ENCODE peak calls at places on chromosomes 13 and 19, in nine cellular contexts. H is body of pancreas, F is H54, E is vagina, T is breast epithelium, O is adrenal gland, Y is tibial nerve, B is transverse colon, N is heart left ventricle. V is an unnamed sample.

GRCh38 chr19:46466536-46467199 is 4.7 kb downstream of the PNMA8A start:
- DNase-seq in H (no peak), F (peak), E (no peak), T (no peak), O (peak), Y (no peak), B (peak), N (peak), V (no peak)

GRCh38 chr13:20221772-20222171 is 10.3 kb downstream of the GJB6 start:
- DNase-seq in H (no peak), F (no peak), E (no peak), T (no peak), O (no peak), Y (no peak), B (no peak), N (no peak), V (no peak)

GRCh38 chr19:17393914-17394313 is at the start of gene CCDC194:
- DNase-seq in H (no peak), F (no peak), E (no peak), T (no peak), O (no peak), Y (no peak), B (no peak), N (no peak), V (no peak)

GRCh38 chr13:37667631-37668161 is 69.1 kb upstream of the POSTN start:
- DNase-seq in H (no peak), F (no peak), E (no peak), T (no peak), O (no peak), Y (no peak), B (no peak), N (no peak), V (no peak)

GRCh38 chr19:1437609-1438008 is 587 bp upstream of the RPS15 start:
- DNase-seq in H (no peak), F (no peak), E (no peak), T (no peak), O (no peak), Y (no peak), B (no peak), N (no peak), V (no peak)

GRCh38 chr19:39679056-39679790 is 23.5 kb downstream of the LGALS16 start:
- DNase-seq in H (no peak), F (no peak), E (no peak), T (no peak), O (peak), Y (no peak), B (no peak), N (no peak), V (no peak)

GRCh38 chr13:35865341-35866240 is 265.6 kb downstream of the DCLK1 start:
- DNase-seq in H (no peak), F (no peak), E (no peak), T (no peak), O (no peak), Y (no peak), B (no peak), N (no peak), V (no peak)

GRCh38 chr13:35891486-35891885 is 239.7 kb downstream of the DCLK1 start:
- DNase-seq in H (no peak), F (no peak), E (no peak), T (no peak), O (no peak), Y (no peak), B (no peak), N (no peak), V (no peak)

GRCh38 chr13:99009987-99010551 is 32.2 kb upstream of the DOCK9 start:
- DNase-seq in H (no peak), F (no peak), E (no peak), T (no peak), O (no peak), Y (no peak), B (no peak), N (no peak), V (no peak)

GRCh38 chr13:77429320-77430142 is 102.6 kb upstream of the MYCBP2 start:
- DNase-seq in H (no peak), F (no peak), E (no peak), T (no peak), O (no peak), Y (no peak), B (no peak), N (no peak), V (no peak)

GRCh38 chr13:20669162-20669561 is 34.3 kb upstream of the IL17D start:
- DNase-seq in H (no peak), F (no peak), E (no peak), T (no peak), O (no peak), Y (no peak), B (no peak), N (no peak), V (no peak)

GRCh38 chr19:48511800-48512503 is at the start of gene LMTK3:
- DNase-seq in H (no peak), F (no peak), E (no peak), T (no peak), O (no peak), Y (no peak), B (peak), N (no peak), V (no peak)

GRCh38 chr13:111383591-111384440 is 63.4 kb downstream of the TEX29 start:
- DNase-seq in H (no peak), F (no peak), E (no peak), T (no peak), O (no peak), Y (no peak), B (no peak), N (no peak), V (no peak)

GRCh38 chr13:114118763-114119123 is 13.7 kb downstream of the RASA3 start:
- DNase-seq in H (peak), F (no peak), E (no peak), T (no peak), O (no peak), Y (no peak), B (no peak), N (peak), V (no peak)

GRCh38 chr13:80251403-80251802 is 89.5 kb downstream of the SPRY2 start:
- DNase-seq in H (no peak), F (no peak), E (no peak), T (no peak), O (peak), Y (peak), B (no peak), N (no peak), V (peak)

GRCh38 chr13:41696163-41697003 is 239.0 kb downstream of the RGCC start:
- DNase-seq in H (no peak), F (no peak), E (no peak), T (no peak), O (peak), Y (no peak), B (no peak), N (no peak), V (peak)

GRCh38 chr13:100438059-100438788 is 150.4 kb downstream of the GGACT start:
- DNase-seq in H (no peak), F (no peak), E (no peak), T (no peak), O (no peak), Y (no peak), B (no peak), N (no peak), V (no peak)

GRCh38 chr19:10390652-10391286 is 10.4 kb upstream of the TYK2 start:
- DNase-seq in H (peak), F (peak), E (no peak), T (peak), O (peak), Y (peak), B (peak), N (peak), V (peak)

GRCh38 chr19:5891938-5892771 is 11.4 kb downstream of the NDUFA11 start:
- DNase-seq in H (peak), F (no peak), E (no peak), T (no peak), O (peak), Y (no peak), B (peak), N (peak), V (peak)

GRCh38 chr13:110702089-110702488 is 3.8 kb downstream of the CARS2 start:
- DNase-seq in H (no peak), F (no peak), E (no peak), T (no peak), O (no peak), Y (no peak), B (no peak), N (no peak), V (no peak)

GRCh38 chr13:23610187-23610576 is 40.0 kb downstream of the TNFRSF19 start:
- DNase-seq in H (no peak), F (no peak), E (no peak), T (no peak), O (no peak), Y (no peak), B (no peak), N (peak), V (peak)

GRCh38 chr13:25928941-25929505 is 122.8 kb downstream of the SHISA2 start:
- DNase-seq in H (no peak), F (no peak), E (no peak), T (no peak), O (no peak), Y (no peak), B (no peak), N (no peak), V (no peak)

GRCh38 chr19:3554254-3555083 is 2.9 kb downstream of the MFSD12 start:
- DNase-seq in H (no peak), F (no peak), E (no peak), T (no peak), O (no peak), Y (no peak), B (no peak), N (no peak), V (no peak)

GRCh38 chr13:36870050-36870692 is 49.9 kb downstream of the SMAD9 start:
- DNase-seq in H (no peak), F (no peak), E (no peak), T (no peak), O (no peak), Y (no peak), B (no peak), N (no peak), V (no peak)

GRCh38 chr19:35959968-35960320 is 23.8 kb downstream of the LRFN3 start:
- DNase-seq in H (no peak), F (no peak), E (no peak), T (no peak), O (no peak), Y (no peak), B (no peak), N (no peak), V (no peak)

DNA sequence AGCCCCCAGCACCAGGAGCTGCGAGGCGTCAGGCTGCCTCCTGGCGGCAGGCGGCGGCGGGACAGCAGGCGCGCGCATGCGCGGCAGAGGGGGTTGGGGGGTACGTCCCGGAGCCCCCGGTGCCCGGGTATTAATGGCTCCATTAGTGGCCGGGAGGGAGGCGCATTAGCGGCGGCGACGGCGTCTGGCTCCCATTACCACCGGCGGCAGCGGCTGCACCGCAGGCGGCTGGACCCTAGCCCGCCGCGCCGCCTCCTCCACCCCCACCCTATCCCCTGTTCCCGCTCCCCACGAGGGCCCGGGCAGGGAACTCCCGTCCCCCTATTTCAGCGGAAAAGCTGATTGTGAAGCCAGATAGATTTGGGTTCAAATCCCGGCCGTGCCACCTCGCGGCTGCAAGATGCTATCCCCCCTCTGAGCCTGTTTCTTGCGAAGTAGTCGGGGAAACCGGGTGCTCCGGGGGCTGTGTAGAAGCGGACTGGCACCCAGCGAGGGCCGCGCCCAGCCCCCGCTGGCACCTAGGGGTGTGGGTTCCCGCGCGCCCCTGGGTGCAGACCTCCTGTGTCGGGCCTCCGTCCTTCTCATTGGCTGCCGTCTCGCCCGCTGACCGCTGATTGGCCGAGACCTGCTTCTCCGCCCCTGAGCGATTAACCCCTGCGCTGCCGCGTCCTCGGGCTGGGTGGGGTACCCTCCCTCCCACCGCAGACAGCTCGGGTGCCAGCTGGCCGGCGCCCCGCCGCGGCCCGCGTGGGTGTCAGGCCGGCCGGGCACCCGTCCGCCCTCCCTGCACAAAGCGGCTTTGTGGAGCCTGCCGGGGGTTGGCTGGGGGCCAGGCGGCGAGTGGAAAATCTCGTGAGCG is 11.1 kb downstream of the CIC start:
- DNase-seq in H (peak), F (peak), E (no peak), T (peak), O (peak), Y (peak), B (peak), N (peak), V (peak)
- TF ChIP-seq POLR2A in H (no peak), F (peak), E (no peak), T (no peak), O (peak), Y (peak), B (no peak), N (no peak), V (peak)

GRCh38 chr19:50327013-50327412 is 2.2 kb downstream of the KCNC3 start:
- DNase-seq in H (no peak), F (no peak), E (no peak), T (no peak), O (no peak), Y (no peak), B (no peak), N (no peak), V (no peak)

GRCh38 chr19:50329146-50329925 is at the start of gene KCNC3:
- DNase-seq in H (peak), F (peak), E (no peak), T (peak), O (peak), Y (peak), B (peak), N (peak), V (peak)

GRCh38 chr19:50330365-50331078 is 1.3 kb upstream of the KCNC3 start:
- DNase-seq in H (peak), F (peak), E (no peak), T (peak), O (peak), Y (peak), B (peak), N (peak), V (peak)

GRCh38 chr19:50327461-50328256 is 1.5 kb downstream of the KCNC3 start:
- DNase-seq in H (no peak), F (no peak), E (no peak), T (no peak), O (no peak), Y (no peak), B (no peak), N (no peak), V (no peak)

GRCh38 chr19:50328257-50329145 is 676 bp downstream of the KCNC3 start:
- DNase-seq in H (peak), F (no peak), E (no peak), T (no peak), O (no peak), Y (no peak), B (no peak), N (peak), V (peak)
- TF ChIP-seq POLR2A in H (no peak), F (peak), E (no peak), T (no peak), O (no peak), Y (no peak), B (no peak), N (no peak), V (no peak)

GRCh38 chr19:2458054-2458453 is 1.3 kb upstream of the LMNB2 start:
- DNase-seq in H (no peak), F (no peak), E (no peak), T (no peak), O (no peak), Y (no peak), B (no peak), N (no peak), V (no peak)

GRCh38 chr19:2460245-2460644 is 3.5 kb upstream of the LMNB2 start:
- DNase-seq in H (no peak), F (no peak), E (no peak), T (no peak), O (no peak), Y (no peak), B (no peak), N (no peak), V (no peak)

GRCh38 chr19:2461751-2462634 is 5.2 kb upstream of the LMNB2 start:
- DNase-seq in H (peak), F (peak), E (no peak), T (no peak), O (peak), Y (no peak), B (peak), N (peak), V (peak)

GRCh38 chr19:2464389-2464788 is 7.6 kb upstream of the LMNB2 start:
- DNase-seq in H (no peak), F (no peak), E (no peak), T (no peak), O (no peak), Y (no peak), B (no peak), N (no peak), V (no peak)

GRCh38 chr19:2462635-2463421 is 6.1 kb upstream of the LMNB2 start:
- DNase-seq in H (peak), F (peak), E (no peak), T (peak), O (peak), Y (peak), B (peak), N (peak), V (no peak)
- TF ChIP-seq POLR2A in H (no peak), F (peak), E (no peak), T (no peak), O (no peak), Y (no peak), B (no peak), N (no peak), V (no peak)

DNA sequence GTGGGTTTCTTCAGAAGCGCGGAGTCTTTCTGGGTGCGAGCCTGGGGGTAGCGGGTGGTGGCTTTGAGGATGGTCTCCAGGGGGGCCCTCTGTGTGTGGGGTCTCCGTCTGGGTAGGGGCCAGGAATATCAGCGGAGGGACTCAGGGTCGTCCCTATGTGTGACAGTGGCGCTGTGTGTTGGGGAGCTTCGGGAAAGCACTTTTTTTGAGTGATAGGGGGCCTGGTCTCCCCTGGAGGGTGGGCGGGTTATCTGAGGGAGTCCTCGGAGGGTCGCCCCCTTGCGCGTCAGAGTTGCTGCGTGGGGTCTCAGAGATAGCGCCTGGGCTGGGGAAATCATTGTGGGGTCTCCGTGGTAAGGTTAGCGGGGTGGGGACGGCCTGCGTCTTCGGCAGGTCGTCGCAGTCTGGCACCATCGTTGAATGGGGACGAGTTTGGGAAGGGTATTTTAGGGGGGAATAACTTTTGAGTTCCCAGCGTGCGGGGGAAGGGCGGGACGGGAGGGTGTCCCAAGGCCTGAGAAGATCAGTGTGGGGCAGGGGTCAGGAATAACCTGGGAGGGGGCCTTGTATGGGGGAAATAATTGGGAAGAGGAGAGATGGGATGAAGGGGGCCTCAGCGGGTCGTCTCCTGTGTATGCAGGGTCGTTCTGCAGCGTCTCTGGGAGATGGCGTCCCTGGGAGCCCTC is 851 bp downstream of the IER2 start:
- DNase-seq in H (peak), F (no peak), E (no peak), T (no peak), O (peak), Y (peak), B (no peak), N (no peak), V (peak)
- TF ChIP-seq POLR2A in H (no peak), F (peak), E (no peak), T (no peak), O (no peak), Y (no peak), B (no peak), N (no peak), V (no peak)

GRCh38 chr13:50697746-50698526 is 145.6 kb downstream of the DLEU7 start:
- DNase-seq in H (no peak), F (no peak), E (no peak), T (no peak), O (no peak), Y (no peak), B (no peak), N (no peak), V (no peak)
- TF ChIP-seq POLR2A in H (no peak), F (no peak), E (no peak), T (no peak), O (no peak), Y (no peak), B (no peak), N (no peak), V (no peak)